ENCODE peak calls at places on chromosome 9, in nine cellular contexts. A is heart left ventricle, W is tibial nerve, Q is ovary, O is sigmoid colon, I is adrenal gland, T is transverse colon, V is gastrocnemius medialis, J is Peyer's patch. Y is an unnamed sample.

GRCh38 chr9:89744255-89744648 is 139.4 kb downstream of the GADD45G start:
- DNase-seq in A (no peak), W (no peak), Q (no peak), O (no peak), I (no peak), T (no peak), V (no peak), J (no peak), Y (no peak)

GRCh38 chr9:93950619-93951601 is 4.2 kb downstream of the BARX1 start:
- DNase-seq in A (no peak), W (peak), Q (no peak), O (no peak), I (peak), T (peak), V (no peak), J (no peak), Y (peak)

GRCh38 chr9:87770616-87771015 is 44.7 kb downstream of the CTSL start:
- DNase-seq in A (no peak), W (no peak), Q (no peak), O (no peak), I (no peak), T (no peak), V (no peak), J (no peak), Y (no peak)

GRCh38 chr9:129109504-129109903 is 1.1 kb downstream of the CRAT start:
- DNase-seq in A (no peak), W (peak), Q (no peak), O (peak), I (peak), T (peak), V (no peak), J (no peak), Y (no peak)

GRCh38 chr9:94181782-94182181 is 77.3 kb upstream of the ZNF169 start:
- DNase-seq in A (no peak), W (no peak), Q (no peak), O (no peak), I (no peak), T (no peak), V (no peak), J (no peak), Y (no peak)

GRCh38 chr9:6787793-6788174 is 30.0 kb downstream of the KDM4C start:
- DNase-seq in A (no peak), W (no peak), Q (no peak), O (no peak), I (no peak), T (no peak), V (no peak), J (no peak), Y (no peak)

GRCh38 chr9:13728121-13728520 is 448.6 kb upstream of the MPDZ start:
- DNase-seq in A (no peak), W (no peak), Q (no peak), O (peak), I (no peak), T (no peak), V (peak), J (no peak), Y (no peak)

GRCh38 chr9:77514886-77515711 is 133.0 kb downstream of the GNA14 start:
- DNase-seq in A (peak), W (peak), Q (no peak), O (no peak), I (peak), T (no peak), V (no peak), J (no peak), Y (no peak)

GRCh38 chr9:93094294-93095204 is 1.5 kb upstream of the CARD19 start:
- DNase-seq in A (peak), W (peak), Q (peak), O (peak), I (peak), T (peak), V (no peak), J (peak), Y (no peak)

GRCh38 chr9:87867391-87867790 is 15.3 kb upstream of the SPATA31E1 start:
- DNase-seq in A (no peak), W (no peak), Q (no peak), O (no peak), I (no peak), T (no peak), V (no peak), J (no peak), Y (no peak)

DNA sequence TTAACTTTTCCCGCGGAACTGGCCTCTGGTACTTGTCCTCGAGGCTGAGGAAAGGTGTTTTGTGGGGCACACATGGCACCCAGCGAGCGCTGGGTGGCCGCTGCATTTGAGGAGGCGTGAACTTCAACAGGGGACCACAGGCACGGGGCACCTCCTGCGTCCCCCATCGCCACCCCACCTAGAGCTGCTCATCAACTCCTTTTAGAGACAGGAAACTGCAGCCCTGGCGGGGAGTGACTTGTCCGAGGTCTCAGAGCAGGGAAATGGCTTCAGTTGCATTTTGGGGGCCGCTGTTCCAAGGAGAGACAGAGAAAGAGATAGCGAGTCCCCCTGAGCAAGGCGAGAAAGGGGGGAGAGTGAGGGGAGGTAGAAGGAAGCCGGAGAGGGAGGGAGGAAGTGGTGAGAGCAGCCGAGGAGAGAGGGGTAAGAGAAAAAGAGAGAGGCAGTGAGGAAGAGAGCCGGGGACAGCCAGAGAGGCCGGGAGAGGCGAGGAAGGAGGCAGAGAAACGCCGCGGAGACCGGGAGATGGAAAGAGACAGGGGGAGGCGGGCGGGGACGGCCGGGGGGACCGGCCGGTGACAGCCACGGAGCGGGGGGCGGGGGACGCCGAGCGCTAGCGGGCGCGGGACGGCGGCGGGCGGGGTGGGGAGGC is 12.5 kb upstream of the LHX2 start:
- DNase-seq in A (no peak), W (no peak), Q (no peak), O (no peak), I (no peak), T (no peak), V (no peak), J (no peak), Y (no peak)
- H3K4me3 ChIP-seq in A (no peak), W (peak), Q (no peak), O (peak), I (no peak), T (no peak), V (peak), J (peak), Y (peak)

GRCh38 chr9:137114613-137115393 is at the start of gene DPP7:
- DNase-seq in A (peak), W (peak), Q (peak), O (peak), I (peak), T (peak), V (peak), J (peak), Y (peak)
- TF ChIP-seq POLR2A in A (peak), W (no peak), Q (no peak), O (no peak), I (no peak), T (no peak), V (peak), J (no peak), Y (no peak)

DNA sequence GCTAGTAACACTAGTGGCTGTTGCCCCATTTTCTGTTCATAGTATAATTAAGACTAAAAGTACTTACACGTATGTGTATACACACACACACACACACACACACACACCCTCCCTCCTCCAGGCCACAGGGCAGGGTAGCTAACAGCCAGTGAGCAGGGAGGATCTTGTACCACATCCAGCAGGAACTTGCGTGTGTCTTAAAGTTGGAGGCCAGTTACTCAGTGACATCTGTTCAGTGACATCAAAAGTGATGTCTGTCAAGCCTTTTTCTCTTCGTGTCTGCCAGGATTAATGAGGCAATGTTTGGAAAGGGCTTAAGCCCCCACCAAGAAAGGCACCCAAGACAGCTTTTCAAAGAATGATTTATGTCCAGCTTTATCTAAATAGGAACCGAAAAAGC is 149.4 kb upstream of the KLF4 start:
- DNase-seq in A (peak), W (peak), Q (peak), O (peak), I (peak), T (peak), V (peak), J (peak), Y (peak)
- H3K4me3 ChIP-seq in A (no peak), W (peak), Q (peak), O (peak), I (no peak), T (no peak), V (peak), J (no peak), Y (no peak)

GRCh38 chr9:113515862-113516261 is 52.3 kb downstream of the RGS3 start:
- DNase-seq in A (no peak), W (no peak), Q (no peak), O (no peak), I (no peak), T (no peak), V (no peak), J (no peak), Y (no peak)
- TF ChIP-seq POLR2A in A (no peak), W (no peak), Q (no peak), O (no peak), I (no peak), T (no peak), V (no peak), J (no peak), Y (no peak)

DNA sequence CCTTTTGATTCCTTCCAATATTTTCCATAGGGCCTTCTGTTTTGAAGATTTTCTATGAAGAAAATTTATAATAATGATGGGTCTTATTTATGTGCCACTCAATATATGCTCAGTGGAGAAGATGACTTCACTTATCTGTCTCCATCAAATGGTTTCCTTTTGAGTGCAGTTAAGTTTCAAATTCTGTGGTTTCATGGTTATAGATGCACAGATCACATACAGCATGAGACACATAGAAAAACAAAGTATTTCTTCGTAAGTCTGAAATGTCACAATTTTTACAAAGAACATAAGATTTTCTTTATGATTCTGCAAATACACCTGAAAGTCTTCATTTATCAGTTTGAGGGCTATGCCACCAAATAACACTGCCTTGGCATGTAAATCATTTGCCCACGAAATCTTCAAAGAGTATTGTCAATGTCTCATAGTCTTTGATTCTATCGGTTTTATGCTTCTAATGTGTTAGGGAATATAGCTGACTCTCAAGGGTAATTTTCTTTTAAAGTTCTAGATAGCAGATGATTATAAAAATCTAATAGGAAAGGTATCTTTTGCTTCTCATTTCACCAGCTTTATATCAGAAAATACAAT is 14.1 kb downstream of the CFAP95 start:
- DNase-seq in A (no peak), W (no peak), Q (no peak), O (no peak), I (no peak), T (no peak), V (no peak), J (no peak), Y (no peak)
- H3K4me3 ChIP-seq in A (no peak), W (no peak), Q (no peak), O (no peak), I (no peak), T (no peak), V (no peak), J (no peak), Y (no peak)

DNA sequence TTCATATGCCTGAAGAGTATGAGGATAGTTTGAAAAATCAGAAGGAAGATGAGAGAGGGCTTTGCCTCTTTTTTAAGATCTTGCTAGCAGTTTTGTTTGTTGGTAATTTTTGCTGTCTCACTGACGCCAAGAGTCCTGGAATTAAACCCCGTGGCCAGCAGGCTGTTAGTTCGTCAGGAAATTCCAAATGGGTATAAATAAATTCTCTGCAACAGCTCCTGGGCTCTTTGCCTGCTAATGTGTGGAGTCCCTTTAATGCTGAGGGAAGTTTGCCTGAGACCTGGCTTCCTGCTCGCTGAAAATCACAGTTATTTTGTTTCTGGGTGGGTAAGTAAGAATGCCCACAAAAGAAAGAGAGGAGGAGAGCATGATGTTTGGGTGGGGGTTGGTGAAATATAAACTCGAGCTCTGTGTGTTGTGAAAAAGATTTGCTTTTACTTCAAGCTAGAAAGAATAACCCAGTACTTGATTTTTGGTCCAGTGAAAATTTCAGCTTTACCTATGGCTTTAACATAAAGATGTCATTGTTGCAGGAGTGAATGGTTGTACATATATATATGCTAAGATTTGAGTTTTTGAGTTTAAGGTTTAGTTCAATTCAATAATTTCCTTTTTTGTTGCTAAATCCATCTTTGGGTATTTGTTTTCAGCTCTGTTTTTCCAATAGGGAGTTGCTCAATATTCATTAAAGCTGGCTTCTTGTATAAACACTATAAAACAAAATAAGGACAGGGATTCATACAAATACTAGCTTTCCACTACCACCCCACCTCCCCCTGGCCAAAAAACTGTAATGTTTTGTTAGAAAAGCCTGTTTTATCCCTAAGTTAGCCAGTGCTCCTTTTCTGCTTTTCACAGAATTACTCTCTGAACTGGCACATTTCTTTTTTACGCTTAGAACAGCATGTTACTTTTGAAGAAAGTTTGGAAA is 147.8 kb upstream of the DMRT1 start:
- DNase-seq in A (peak), W (peak), Q (peak), O (peak), I (peak), T (peak), V (peak), J (no peak), Y (no peak)
- TF ChIP-seq POLR2A in A (peak), W (no peak), Q (no peak), O (no peak), I (no peak), T (no peak), V (peak), J (no peak), Y (peak)

DNA sequence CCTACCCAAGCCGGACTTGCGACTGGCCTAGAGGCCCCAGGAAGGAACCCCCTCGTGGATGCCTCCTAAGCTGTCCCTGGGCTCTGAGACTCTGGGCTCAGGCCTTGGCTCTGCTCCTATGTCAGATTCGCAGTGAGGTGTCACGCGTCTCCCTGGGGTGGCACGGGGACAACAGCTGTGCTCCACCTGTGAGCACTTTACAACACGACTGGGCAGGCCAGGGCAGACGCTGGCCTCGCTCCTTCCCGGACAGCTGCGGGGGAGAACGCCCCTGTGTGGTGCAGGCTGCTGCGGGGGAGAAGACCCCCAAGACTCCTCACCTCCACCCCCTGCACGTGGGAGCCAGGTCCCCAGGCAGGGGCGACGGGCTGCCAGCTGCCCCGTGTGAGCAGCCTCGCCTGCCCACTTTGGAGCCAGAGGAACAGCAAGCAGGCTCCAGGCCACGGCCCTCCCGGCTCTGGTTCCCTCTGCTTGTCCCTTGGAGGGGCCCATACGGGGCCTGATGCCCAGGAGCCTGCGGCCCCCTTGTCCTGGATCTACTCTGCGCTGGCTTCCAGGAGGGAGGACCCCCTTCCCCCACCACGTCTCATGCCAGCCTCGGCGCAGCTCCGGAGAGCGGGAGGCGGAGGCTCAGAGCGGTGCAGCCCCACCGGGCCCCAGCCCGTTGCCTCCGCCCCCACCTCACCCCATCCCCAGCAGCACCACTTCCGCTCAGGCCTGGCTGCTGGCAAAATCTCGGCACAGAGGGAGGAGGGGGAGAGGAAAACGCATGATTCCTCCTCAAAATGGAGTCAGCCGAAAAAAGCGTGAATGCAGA is 36.0 kb downstream of the SARDH start:
- DNase-seq in A (no peak), W (no peak), Q (peak), O (peak), I (no peak), T (peak), V (no peak), J (peak), Y (no peak)
- H3K4me3 ChIP-seq in A (no peak), W (peak), Q (peak), O (peak), I (no peak), T (no peak), V (no peak), J (peak), Y (peak)

GRCh38 chr9:131733601-131734061 is 6.2 kb downstream of the RAPGEF1 start:
- DNase-seq in A (no peak), W (no peak), Q (no peak), O (no peak), I (peak), T (peak), V (peak), J (peak), Y (peak)
- TF ChIP-seq POLR2A in A (no peak), W (no peak), Q (no peak), O (no peak), I (no peak), T (no peak), V (peak), J (no peak), Y (no peak)

DNA sequence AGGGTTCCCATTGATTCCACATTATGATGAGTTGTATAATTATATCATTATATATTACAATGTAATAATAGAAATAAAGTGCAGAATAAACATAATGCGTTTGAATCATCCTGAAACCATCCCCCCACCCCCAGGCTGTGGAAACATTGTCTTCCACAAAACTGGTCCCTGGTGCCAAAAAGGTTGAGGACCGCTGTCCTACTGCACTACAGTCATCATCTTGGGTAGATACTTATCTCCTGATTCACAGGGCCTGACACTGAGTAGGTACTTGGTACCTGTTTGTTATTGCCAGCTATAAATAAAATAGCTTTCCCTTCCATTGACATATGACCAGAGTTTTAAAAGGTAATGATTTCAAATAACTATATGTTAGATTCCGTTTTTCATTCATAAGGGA is 25.6 kb downstream of the ANP32B start:
- DNase-seq in A (no peak), W (no peak), Q (no peak), O (no peak), I (no peak), T (no peak), V (no peak), J (no peak), Y (no peak)
- H3K4me3 ChIP-seq in A (no peak), W (no peak), Q (no peak), O (no peak), I (no peak), T (no peak), V (no peak), J (no peak), Y (no peak)

Y was measured in stomach.